ENCODE peak calls at places on chromosomes 1 and 21, in five cellular contexts. I, W, Q, G and Y are unnamed samples.

GRCh38 chr1:172917972-172918371 is 132.8 kb downstream of the TNFSF18 start:
- DNase-seq in I (no peak), W (peak; percentile 89), Q (peak; percentile 96), G (no peak), Y (no peak)

GRCh38 chr1:187244623-187245022 is 415.9 kb downstream of the PLA2G4A start:
- DNase-seq in I (no peak), W (no peak), Q (peak; percentile 11), G (no peak), Y (no peak)

GRCh38 chr1:66370462-66370907 is 163.5 kb upstream of the SGIP1 start:
- DNase-seq in I (no peak), W (no peak), Q (no peak), G (no peak), Y (no peak)

GRCh38 chr1:41482001-41482765 is 2.3 kb downstream of the EDN2 start:
- DNase-seq in I (no peak), W (no peak), Q (peak; percentile 34), G (no peak), Y (no peak)

GRCh38 chr1:3584915-3585314 is 26.4 kb downstream of the MEGF6 start:
- DNase-seq in I (peak; percentile 34), W (no peak), Q (no peak), G (no peak), Y (no peak)

GRCh38 chr1:168535536-168535935 is 8.3 kb downstream of the XCL2 start:
- DNase-seq in I (no peak), W (no peak), Q (no peak), G (no peak), Y (no peak)

GRCh38 chr1:30902653-30903290 is 5.8 kb downstream of the SDC3 start:
- DNase-seq in I (no peak), W (no peak), Q (no peak), G (no peak), Y (no peak)

GRCh38 chr1:239140968-239141367 is 245.4 kb upstream of the CHRM3 start:
- DNase-seq in I (no peak), W (no peak), Q (no peak), G (no peak), Y (no peak)

GRCh38 chr1:228150458-228151169 is 884 bp downstream of the GJC2 start:
- DNase-seq in I (peak; percentile 12), W (peak; percentile 88), Q (peak; percentile 85), G (no peak), Y (no peak)

GRCh38 chr1:103514920-103515503 is 10.5 kb upstream of the RNPC3 start:
- DNase-seq in I (no peak), W (peak; percentile 42), Q (peak; percentile 80), G (no peak), Y (no peak)

GRCh38 chr1:46530791-46531409 is 20.5 kb downstream of the KNCN start:
- DNase-seq in I (no peak), W (no peak), Q (no peak), G (no peak), Y (no peak)

GRCh38 chr1:27607239-27607804 is 3.4 kb upstream of the AHDC1 start:
- DNase-seq in I (no peak), W (no peak), Q (peak; percentile 56), G (no peak), Y (no peak)

GRCh38 chr1:21051177-21051576 is 125.5 kb downstream of the EIF4G3 start:
- DNase-seq in I (no peak), W (no peak), Q (no peak), G (no peak), Y (no peak)

GRCh38 chr1:84653130-84653680 is 37.1 kb downstream of the SSX2IP start:
- DNase-seq in I (no peak), W (peak; percentile 31), Q (peak; percentile 8), G (no peak), Y (no peak)

GRCh38 chr1:29688477-29689365 is 452.4 kb downstream of the PTPRU start:
- DNase-seq in I (no peak), W (peak; percentile 57), Q (peak; percentile 70), G (no peak), Y (no peak)

GRCh38 chr1:53362851-53363642 is 35.2 kb upstream of the LRP8 start:
- DNase-seq in I (peak; percentile 5), W (no peak), Q (no peak), G (no peak), Y (no peak)

GRCh38 chr1:111937147-111937725 is 52.2 kb downstream of the KCND3 start:
- DNase-seq in I (no peak), W (no peak), Q (no peak), G (no peak), Y (no peak)

GRCh38 chr1:9494936-9495758 is 44.1 kb upstream of the SLC25A33 start:
- DNase-seq in I (peak; percentile 67), W (peak; percentile 85), Q (peak; percentile 49), G (peak; percentile 64), Y (no peak)

GRCh38 chr1:26375081-26375480 is 2.5 kb upstream of the ZNF683 start:
- DNase-seq in I (no peak), W (no peak), Q (no peak), G (no peak), Y (no peak)

GRCh38 chr1:89822109-89822962 is 1.5 kb downstream of the LRRC8D start:
- DNase-seq in I (no peak), W (no peak), Q (no peak), G (no peak), Y (no peak)

GRCh38 chr1:38138498-38139233 is 92.1 kb upstream of the POU3F1 start:
- DNase-seq in I (no peak), W (peak; percentile 95), Q (peak; percentile 94), G (no peak), Y (peak; percentile 95)

GRCh38 chr1:25780318-25781129 is 19.5 kb upstream of the SELENON start:
- DNase-seq in I (no peak), W (no peak), Q (no peak), G (no peak), Y (no peak)

GRCh38 chr1:247435026-247435770 is 19.2 kb downstream of the NLRP3 start:
- DNase-seq in I (no peak), W (no peak), Q (no peak), G (no peak), Y (no peak)

GRCh38 chr21:32306021-32306780 is 7.5 kb downstream of the MRAP start:
- DNase-seq in I (no peak), W (no peak), Q (no peak), G (no peak), Y (no peak)

GRCh38 chr1:192530254-192530653 is 45.3 kb upstream of the RGS1 start:
- DNase-seq in I (no peak), W (no peak), Q (peak; percentile 57), G (no peak), Y (no peak)

GRCh38 chr21:42198949-42199348 is 20.0 kb upstream of the ABCG1 start:
- DNase-seq in I (no peak), W (peak; percentile 1), Q (peak; percentile 11), G (no peak), Y (no peak)

GRCh38 chr1:99764909-99765308 is 1.5 kb downstream of the FRRS1 start:
- DNase-seq in I (no peak), W (no peak), Q (no peak), G (no peak), Y (no peak)

GRCh38 chr1:118147542-118147941 is 37.5 kb downstream of the SPAG17 start:
- DNase-seq in I (no peak), W (peak; percentile 67), Q (peak; percentile 63), G (no peak), Y (peak; percentile 75)